ENCODE peak calls at places on chromosomes 16 and 17, in nine cellular contexts. V is HS-27A; S is MM.1S; I is activated CD8-positive, alpha-beta memory T cell treated with anti-CD3 and anti-CD28 coated beads for 48 hours; A is foreskin fibroblast; H is NCI-H774; O is posterior vena cava; L is stimulated activated CD4-positive, alpha-beta T cell treated with anti-CD3 and anti-CD28 coated beads, Interleukin-4, amount 100 ng/mL, for 1 hour; D is body of pancreas. K is an unnamed sample.

GRCh38 chr17:21505819-21506815 is 130.0 kb downstream of the KCNJ12 start:
- DNase-seq in H (no peak), A (no peak), D (no peak), O (no peak), S (no peak), L (no peak), I (no peak), V (no peak), K (no peak)

GRCh38 chr16:52068447-52069074 is 478.4 kb downstream of the TOX3 start:
- DNase-seq in I (no peak), L (no peak), S (peak; percentile 10), H (peak; percentile 76), V (no peak), A (no peak), D (peak; percentile 57), O (no peak), K (peak; percentile 80)

GRCh38 chr17:36869856-36870617 is 67.2 kb upstream of the LHX1 start:
- DNase-seq in L (no peak), V (no peak), D (no peak), S (no peak), I (no peak), O (no peak), A (peak; percentile 20), H (no peak), K (peak; percentile 56)

GRCh38 chr17:45425125-45425983 is 7.3 kb downstream of the ARHGAP27 start:
- DNase-seq in D (peak; percentile 89), S (no peak), V (peak; percentile 36), A (peak; percentile 78), H (peak; percentile 70), I (no peak), L (no peak), O (no peak), K (peak; percentile 93)

GRCh38 chr17:41784207-41784744 is 2.2 kb downstream of the JUP start:
- DNase-seq in S (no peak), I (no peak), V (no peak), A (no peak), O (no peak), D (peak; percentile 61), H (no peak), L (no peak), K (peak; percentile 95)

GRCh38 chr16:1953734-1954133 is 755 bp downstream of the RPL3L start:
- DNase-seq in I (no peak), V (no peak), S (peak; percentile 2), O (no peak), L (no peak), A (no peak), D (peak; percentile 35), H (no peak), K (no peak)

GRCh38 chr17:6457688-6458190 is 13.5 kb downstream of the PIMREG start:
- DNase-seq in D (no peak), V (no peak), I (no peak), H (no peak), O (no peak), A (no peak), L (no peak), S (no peak), K (peak; percentile 64)

GRCh38 chr16:3595110-3595486 is 16.3 kb downstream of the SLX4 start:
- DNase-seq in H (no peak), L (no peak), D (no peak), I (no peak), V (no peak), O (peak; percentile 55), S (no peak), A (no peak), K (no peak)

GRCh38 chr16:6684076-6684673 is 648.5 kb upstream of the RBFOX1 start:
- DNase-seq in H (peak; percentile 2), A (peak; percentile 1), O (no peak), S (no peak), D (peak; percentile 11), I (no peak), V (no peak), L (no peak), K (peak; percentile 15)

GRCh38 chr17:80494547-80494946 is 18.1 kb upstream of the NPTX1 start:
- DNase-seq in S (no peak), L (no peak), I (no peak), H (no peak), O (no peak), D (no peak), A (no peak), V (no peak), K (no peak)

GRCh38 chr16:30063893-30064745 is 1.4 kb upstream of the ALDOA start:
- DNase-seq in L (peak; percentile 72), S (peak; percentile 89), A (peak; percentile 70), H (peak; percentile 57), D (peak; percentile 85), V (no peak), O (peak; percentile 91), I (peak; percentile 56), K (peak; percentile 44)

GRCh38 chr17:2094891-2095535 is 40.1 kb downstream of the HIC1 start:
- DNase-seq in O (peak; percentile 87), A (peak; percentile 80), V (no peak), L (no peak), I (no peak), D (peak; percentile 76), H (no peak), S (no peak), K (peak; percentile 53)

GRCh38 chr17:29070795-29071194 is 27.9 kb downstream of the PIPOX start:
- DNase-seq in V (no peak), L (no peak), H (no peak), O (no peak), A (no peak), I (no peak), D (no peak), S (no peak), K (no peak)

GRCh38 chr17:5467416-5467815 is 1.4 kb downstream of the DHX33 start:
- DNase-seq in O (no peak), H (no peak), V (no peak), D (no peak), S (no peak), I (no peak), L (no peak), A (peak; percentile 11), K (no peak)

GRCh38 chr16:53872248-53873221 is 168.6 kb downstream of the FTO start:
- DNase-seq in L (no peak), H (no peak), A (peak; percentile 70), V (no peak), O (no peak), I (no peak), D (no peak), S (no peak), K (peak; percentile 80)

GRCh38 chr16:10312784-10313724 is 72.8 kb upstream of the ATF7IP2 start:
- DNase-seq in I (no peak), O (no peak), H (no peak), S (peak; percentile 67), A (no peak), D (no peak), V (no peak), L (no peak), K (peak; percentile 62)

GRCh38 chr17:51372345-51373004 is 112.1 kb downstream of the UTP18 start:
- DNase-seq in I (no peak), V (peak; percentile 54), O (no peak), S (peak; percentile 84), L (no peak), H (peak; percentile 26), A (peak; percentile 24), D (peak; percentile 17), K (peak; percentile 6)

GRCh38 chr17:50920041-50920410 is 53.9 kb upstream of the TOB1 start:
- DNase-seq in O (no peak), D (no peak), H (no peak), I (no peak), S (no peak), L (no peak), V (no peak), A (no peak), K (no peak)

K was measured in renal cortical epithelial cell.